ENCODE peak calls at places on chromosomes 5 and 9, in four cellular contexts. V is IMR-90, O is mammary epithelial cell, X is brain microvascular endothelial cell. M is an unnamed sample.

GRCh38 chr9:130183133-130183762 is 11.0 kb downstream of the NCS1 start:
- DNase-seq in V (peak; percentile 71), O (peak; percentile 35), X (no peak), M (peak; percentile 72)

GRCh38 chr9:107951511-107951910 is 461.9 kb upstream of the KLF4 start:
- DNase-seq in V (no peak), O (no peak), X (no peak), M (no peak)

GRCh38 chr5:158953929-158954534 is 145.7 kb downstream of the EBF1 start:
- DNase-seq in V (no peak), O (no peak), X (no peak), M (no peak)

GRCh38 chr9:133780962-133781827 is 43.0 kb upstream of the SARDH start:
- DNase-seq in V (no peak), O (no peak), X (no peak), M (no peak)

GRCh38 chr9:3467593-3468219 is 58.1 kb downstream of the RFX3 start:
- DNase-seq in V (peak; percentile 72), O (peak; percentile 58), X (peak; percentile 77), M (peak; percentile 69)

GRCh38 chr9:113875917-113876805 is at the start of gene ZNF618:
- DNase-seq in V (no peak), O (no peak), X (no peak), M (no peak)

GRCh38 chr9:18268381-18268780 is 205.6 kb upstream of the ADAMTSL1 start:
- DNase-seq in V (peak; percentile 74), O (peak; percentile 85), X (peak; percentile 59), M (peak; percentile 68)

GRCh38 chr5:58363444-58363843 is 96.4 kb downstream of the PLK2 start:
- DNase-seq in V (no peak), O (no peak), X (no peak), M (no peak)

GRCh38 chr5:67156976-67157583 is 39.5 kb downstream of the CD180 start:
- DNase-seq in V (peak; percentile 32), O (peak; percentile 35), X (peak; percentile 4), M (peak; percentile 44)

GRCh38 chr5:36642089-36642488 is 35.7 kb downstream of the SLC1A3 start:
- DNase-seq in V (no peak), O (no peak), X (no peak), M (no peak)

GRCh38 chr9:35051069-35051967 is 21.1 kb downstream of the VCP start:
- DNase-seq in V (peak; percentile 57), O (peak; percentile 27), X (peak; percentile 33), M (peak; percentile 56)

GRCh38 chr5:104998572-104998971 is 1436.0 kb upstream of the NUDT12 start:
- DNase-seq in V (no peak), O (no peak), X (no peak), M (no peak)

GRCh38 chr9:136299116-136299515 is 4.8 kb downstream of the CCDC187 start:
- DNase-seq in V (no peak), O (no peak), X (no peak), M (no peak)

GRCh38 chr9:73153793-73154227 is 2.1 kb downstream of the ANXA1 start:
- DNase-seq in V (peak; percentile 28), O (peak; percentile 79), X (no peak), M (peak; percentile 47)

GRCh38 chr5:59711316-59711715 is 182.2 kb downstream of the PDE4D start:
- DNase-seq in V (no peak), O (no peak), X (no peak), M (peak; percentile 6)

GRCh38 chr5:93071710-93072109 is 509.3 kb downstream of the NR2F1-AS1 start:
- DNase-seq in V (no peak), O (no peak), X (no peak), M (no peak)

GRCh38 chr5:120151181-120151580 is 312.9 kb upstream of the PRR16 start:
- DNase-seq in V (peak; percentile 8), O (no peak), X (no peak), M (no peak)

GRCh38 chr9:35490155-35490909 is 421 bp downstream of the RUSC2 start:
- DNase-seq in V (no peak), O (peak; percentile 21), X (no peak), M (no peak)

GRCh38 chr9:97632406-97632991 is 669 bp downstream of the TSTD2 start:
- DNase-seq in V (peak; percentile 84), O (no peak), X (peak; percentile 68), M (peak; percentile 91)

GRCh38 chr5:53330491-53330890 is 149.9 kb upstream of the FST start:
- DNase-seq in V (no peak), O (no peak), X (no peak), M (no peak)

GRCh38 chr9:125747053-125747764 is at the start of gene PBX3:
- DNase-seq in V (no peak), O (peak; percentile 48), X (no peak), M (peak; percentile 25)

GRCh38 chr5:14667290-14667689 is 2.8 kb downstream of the OTULIN start:
- DNase-seq in V (no peak), O (no peak), X (no peak), M (no peak)

GRCh38 chr5:72407541-72407940 is 87.4 kb downstream of the PTCD2 start:
- DNase-seq in V (peak; percentile 47), O (peak; percentile 40), X (no peak), M (no peak)

GRCh38 chr9:115086461-115086860 is 31.5 kb downstream of the TNC start:
- DNase-seq in V (no peak), O (no peak), X (no peak), M (no peak)

GRCh38 chr5:58582004-58582403 is 871 bp upstream of the RAB3C start:
- DNase-seq in V (no peak), O (no peak), X (no peak), M (no peak)

GRCh38 chr9:81720450-81721086 is 31.2 kb upstream of the TLE1 start:
- DNase-seq in V (no peak), O (no peak), X (no peak), M (no peak)

GRCh38 chr9:125632321-125633115 is 74.5 kb downstream of the MAPKAP1 start:
- DNase-seq in V (peak; percentile 22), O (peak; percentile 85), X (no peak), M (peak; percentile 46)

GRCh38 chr5:150560401-150561191 is 52.7 kb downstream of the NDST1 start:
- DNase-seq in V (peak; percentile 85), O (peak; percentile 68), X (peak; percentile 93), M (peak; percentile 92)

GRCh38 chr9:28234899-28235277 is 661.6 kb upstream of the C9orf72 start:
- DNase-seq in V (peak; percentile 1), O (peak; percentile 97), X (peak; percentile 86), M (peak; percentile 25)

GRCh38 chr5:180599590-180599914 is 8.3 kb upstream of the SCGB3A1 start:
- DNase-seq in V (no peak), O (no peak), X (no peak), M (no peak)

GRCh38 chr5:133247881-133248642 is 196.2 kb downstream of the HSPA4 start:
- DNase-seq in V (peak; percentile 49), O (no peak), X (peak; percentile 15), M (peak; percentile 55)

GRCh38 chr5:28301676-28302075 is 1263.3 kb upstream of the CDH9 start:
- DNase-seq in V (peak; percentile 0), O (peak; percentile 92), X (peak; percentile 99), M (peak; percentile 17)

GRCh38 chr5:126471875-126472537 is 48.8 kb downstream of the GRAMD2B start:
- DNase-seq in V (peak; percentile 88), O (peak; percentile 86), X (peak; percentile 76), M (peak; percentile 74)

DNA sequence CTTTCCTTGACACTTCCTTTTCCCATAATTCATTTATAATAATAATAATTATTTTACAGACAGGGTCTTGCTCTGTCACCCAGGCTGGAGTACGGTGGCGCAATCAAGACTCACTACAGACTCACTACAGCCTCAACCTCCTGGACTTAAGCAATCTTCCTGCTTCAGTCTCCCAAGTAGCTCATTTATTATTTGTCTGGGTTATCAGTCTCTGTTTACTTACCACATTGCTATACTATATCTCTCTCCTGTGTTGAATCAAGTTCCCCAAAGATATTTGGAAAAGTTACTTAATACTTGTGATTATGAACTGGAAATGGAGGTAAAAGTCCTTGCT is 55.7 kb downstream of the ANGPTL2 start:
- DNase-seq in V (peak; percentile 79), O (no peak), X (peak; percentile 42), M (peak; percentile 80)
- TF ChIP-seq CTCF in V (no peak), O (no peak), X (no peak), M (no peak)

GRCh38 chr5:61974680-61975079 is 331.3 kb upstream of the KIF2A start:
- DNase-seq in V (no peak), O (no peak), X (no peak), M (no peak)
- H3K4me3 ChIP-seq in V (no peak overlapping the region), O (no peak overlapping the region), X (no peak overlapping the region), M (no peak overlapping the region)

GRCh38 chr5:35598707-35599370 is 18.8 kb upstream of the SPEF2 start:
- DNase-seq in V (no peak), O (no peak), X (no peak), M (no peak)
- TF ChIP-seq CTCF in V (no peak), O (no peak), X (no peak), M (no peak)

DNA sequence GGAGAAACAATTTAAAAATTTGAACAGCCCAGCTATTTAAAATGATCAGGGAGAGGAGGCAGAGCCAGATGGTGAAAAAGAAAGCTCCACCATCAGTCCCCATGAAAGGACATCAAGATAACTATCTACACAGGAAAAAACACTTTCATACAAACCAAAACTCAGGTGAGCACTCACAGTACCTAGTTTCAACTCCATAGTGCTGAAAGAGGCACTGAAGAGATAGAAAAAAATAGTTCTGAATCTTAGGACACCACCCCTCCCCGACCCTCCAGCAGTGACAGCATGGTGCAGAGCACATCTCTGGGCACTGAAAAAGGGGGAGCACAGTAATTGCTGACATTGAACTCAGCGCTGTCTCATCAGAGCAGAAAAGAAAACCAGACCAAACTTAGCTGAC is 732.9 kb downstream of the CETN3 start:
- DNase-seq in V (no peak), O (no peak), X (no peak), M (no peak)
- H3K4me3 ChIP-seq in V (no peak overlapping the region), O (no peak overlapping the region), X (no peak overlapping the region), M (no peak overlapping the region)

GRCh38 chr9:116153765-116154333 is at the start of gene PAPPA:
- DNase-seq in V (no peak), O (no peak), X (no peak), M (no peak)

GRCh38 chr9:116152941-116153764 is 438 bp upstream of the PAPPA start:
- DNase-seq in V (peak; percentile 85), O (no peak), X (peak; percentile 85), M (peak; percentile 86)

GRCh38 chr9:116151966-116152381 is 1.6 kb upstream of the PAPPA start:
- DNase-seq in V (peak; percentile 94), O (peak; percentile 23), X (peak; percentile 86), M (peak; percentile 95)

GRCh38 chr9:116151199-116151598 is 2.4 kb upstream of the PAPPA start:
- DNase-seq in V (no peak), O (no peak), X (no peak), M (no peak)

DNA sequence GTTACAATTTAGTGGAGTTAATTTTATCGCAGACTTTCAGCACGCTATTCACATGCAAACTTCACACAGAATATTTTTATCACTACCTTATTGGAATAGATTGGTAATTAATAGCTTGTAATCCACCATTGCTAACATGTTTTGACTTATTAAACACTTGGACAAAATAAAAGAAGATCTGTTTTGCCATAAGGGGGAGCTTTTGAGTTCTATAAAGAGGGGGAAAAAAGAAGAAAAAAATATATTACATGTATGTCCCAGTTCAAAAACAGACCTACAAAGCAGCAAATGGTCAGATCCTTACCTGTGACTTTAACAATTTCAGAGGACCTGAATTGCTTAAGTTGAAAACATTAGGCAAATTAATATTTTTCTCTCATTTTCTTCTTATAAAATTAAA is 1.2 kb upstream of the PAPPA start:
- DNase-seq in V (peak; percentile 70), O (peak; percentile 19), X (no peak), M (no peak)
- TF ChIP-seq CTCF in V (peak; percentile 48), O (peak; percentile 15), X (peak; percentile 16), M (peak; percentile 38)